ENCODE peak calls at places on chromosome 11, in six cellular contexts. D is putamen; E is fibroblast of mammary gland; U is stimulated activated CD4-positive, alpha-beta T cell treated with anti-CD3 and anti-CD28 coated beads, Interleukin-2, amount 100 ng/mL, for 24 hours; C is H4; V is CD4-positive, alpha-beta T cell. F is an unnamed sample.

GRCh38 chr11:122871302-122871701 is 11.3 kb upstream of the JHY start:
- DNase-seq in D (no peak), E (no peak), U (no peak), C (no peak), V (no peak), F (no peak)

GRCh38 chr11:120079750-120080610 is 57.9 kb downstream of the TRIM29 start:
- DNase-seq in D (no peak), E (no peak), U (peak; percentile 23), C (no peak), V (no peak), F (no peak)

GRCh38 chr11:64874308-64874707 is 4.1 kb downstream of the EHD1 start:
- DNase-seq in D (peak; percentile 76), E (no peak), U (no peak), C (no peak), V (no peak), F (no peak)

GRCh38 chr11:30143098-30143705 is 87.6 kb upstream of the FSHB start:
- DNase-seq in D (no peak), E (peak; percentile 30), U (no peak), C (peak; percentile 11), V (no peak), F (peak; percentile 55)

GRCh38 chr11:11267312-11267711 is 85.7 kb downstream of the CSNK2A3 start:
- DNase-seq in D (no peak), E (no peak), U (no peak), C (no peak), V (no peak), F (no peak)

GRCh38 chr11:62712413-62712812 is 4.9 kb downstream of the GNG3 start:
- DNase-seq in D (no peak), E (no peak), U (no peak), C (no peak), V (no peak), F (no peak)

GRCh38 chr11:12880327-12880726 is 128.8 kb upstream of the RASSF10 start:
- DNase-seq in D (no peak), E (no peak), U (no peak), C (no peak), V (no peak), F (no peak)

GRCh38 chr11:118924591-118925585 is 838 bp downstream of the BCL9L start:
- DNase-seq in D (no peak), E (peak; percentile 28), U (peak; percentile 60), C (no peak), V (peak; percentile 37), F (peak; percentile 81)

GRCh38 chr11:72411623-72412532 is 22.5 kb downstream of the CLPB start:
- DNase-seq in D (peak; percentile 49), E (no peak), U (no peak), C (no peak), V (no peak), F (peak; percentile 38)

GRCh38 chr11:118149493-118149892 is 3.1 kb downstream of the SCN4B start:
- DNase-seq in D (no peak), E (no peak), U (no peak), C (no peak), V (no peak), F (no peak)

GRCh38 chr11:35215945-35216344 is 77.0 kb downstream of the CD44 start:
- DNase-seq in D (no peak), E (no peak), U (no peak), C (no peak), V (no peak), F (no peak)

GRCh38 chr11:102276302-102277182 is 40.7 kb upstream of the BIRC3 start:
- DNase-seq in D (no peak), E (peak; percentile 56), U (no peak), C (no peak), V (no peak), F (no peak)

GRCh38 chr11:47991266-47991830 is 11.0 kb downstream of the PTPRJ start:
- DNase-seq in D (no peak), E (no peak), U (no peak), C (peak; percentile 76), V (no peak), F (peak; percentile 26)

GRCh38 chr11:98568011-98568410 is 452.7 kb upstream of the CNTN5 start:
- DNase-seq in D (no peak), E (peak; percentile 43), U (no peak), C (no peak), V (no peak), F (no peak)

GRCh38 chr11:118012083-118012669 is 26.0 kb downstream of the IL10RA start:
- DNase-seq in D (no peak), E (peak; percentile 2), U (no peak), C (no peak), V (no peak), F (no peak)

GRCh38 chr11:45662665-45663485 is 2.5 kb downstream of the CHST1 start:
- DNase-seq in D (peak; percentile 73), E (peak; percentile 92), U (peak; percentile 26), C (peak; percentile 79), V (no peak), F (peak; percentile 56)

GRCh38 chr11:6406370-6406769 is 12.5 kb downstream of the APBB1 start:
- DNase-seq in D (no peak), E (no peak), U (no peak), C (no peak), V (no peak), F (no peak)

GRCh38 chr11:20599424-20600346 is at the start of gene SLC6A5:
- DNase-seq in D (no peak), E (peak; percentile 36), U (peak; percentile 23), C (peak; percentile 23), V (no peak), F (peak; percentile 94)

GRCh38 chr11:22340803-22341581 is 2.8 kb downstream of the SLC17A6 start:
- DNase-seq in D (no peak), E (no peak), U (no peak), C (no peak), V (no peak), F (peak; percentile 41)

GRCh38 chr11:20876738-20877137 is 207.4 kb downstream of the NELL1 start:
- DNase-seq in D (no peak), E (no peak), U (no peak), C (no peak), V (no peak), F (no peak)

GRCh38 chr11:77705195-77705876 is 67.7 kb upstream of the CLNS1A start:
- DNase-seq in D (no peak), E (peak; percentile 44), U (no peak), C (peak; percentile 56), V (no peak), F (no peak)

F was measured in neural progenitor cell.